ENCODE peak calls at places on chromosomes 16 and 17, in eight cellular contexts. A, Y, D, P, C, X, I and M are unnamed samples.
A peak's percentile ranks its signal among the peaks of the same experiment; 100 is the strongest.

GRCh38 chr16:83118365-83118764 is 491.6 kb downstream of the CDH13 start:
- DNase-seq in A (peak; percentile 22), C (no peak), X (no peak), D (no peak), P (peak; percentile 40), Y (no peak), I (no peak), M (no peak)

GRCh38 chr17:40452074-40452787 is 9.0 kb downstream of the IGFBP4 start:
- DNase-seq in X (no peak), P (peak; percentile 93), I (peak; percentile 27), Y (no peak), A (peak; percentile 95), C (no peak), D (no peak), M (no peak)

GRCh38 chr16:28304214-28304613 is 11.9 kb downstream of the SBK1 start:
- DNase-seq in D (no peak), A (peak; percentile 38), C (no peak), I (no peak), P (peak; percentile 69), Y (no peak), X (no peak), M (no peak)

GRCh38 chr16:88420496-88420895 is 32.6 kb upstream of the ZFPM1 start:
- DNase-seq in X (no peak), Y (no peak), D (no peak), A (no peak), C (no peak), P (no peak), I (no peak), M (no peak)

GRCh38 chr17:8799001-8799850 is at the start of gene MFSD6L:
- DNase-seq in C (no peak), P (peak; percentile 45), A (peak; percentile 9), I (no peak), X (no peak), Y (peak; percentile 23), D (no peak), M (peak; percentile 55)

GRCh38 chr17:76726766-76727718 is at the start of gene METTL23:
- DNase-seq in P (peak; percentile 83), X (peak; percentile 91), C (no peak), D (peak; percentile 42), I (peak; percentile 54), Y (peak; percentile 94), A (peak; percentile 75), M (peak; percentile 78)

GRCh38 chr16:87412371-87412995 is 20.3 kb downstream of the MAP1LC3B start:
- DNase-seq in I (no peak), D (no peak), X (no peak), P (no peak), A (no peak), C (no peak), Y (no peak), M (no peak)

GRCh38 chr17:44977065-44977464 is 9.0 kb upstream of the C1QL1 start:
- DNase-seq in D (no peak), P (no peak), C (no peak), Y (no peak), X (no peak), A (no peak), I (no peak), M (no peak)

GRCh38 chr16:58854392-58854791 is 120.3 kb upstream of the GOT2 start:
- DNase-seq in D (no peak), P (no peak), I (no peak), A (no peak), C (no peak), X (no peak), Y (no peak), M (no peak)

GRCh38 chr17:74473294-74473693 is 6.9 kb downstream of the CD300A start:
- DNase-seq in P (no peak), A (no peak), X (no peak), C (no peak), D (no peak), I (no peak), Y (no peak), M (no peak)

GRCh38 chr16:8885674-8886592 is 3.8 kb downstream of the LITAFD start:
- DNase-seq in Y (no peak), A (peak; percentile 56), C (no peak), I (peak; percentile 9), X (no peak), P (peak; percentile 37), D (no peak), M (no peak)

GRCh38 chr16:86086471-86086870 is 187.5 kb downstream of the IRF8 start:
- DNase-seq in C (no peak), A (no peak), P (no peak), D (no peak), I (no peak), Y (no peak), X (no peak), M (no peak)

GRCh38 chr16:24977673-24978065 is 37.5 kb downstream of the ARHGAP17 start:
- DNase-seq in X (no peak), Y (no peak), I (no peak), P (peak; percentile 83), D (no peak), A (peak; percentile 83), C (no peak), M (no peak)

GRCh38 chr17:73165616-73166404 is 1.0 kb downstream of the SSTR2 start:
- DNase-seq in Y (no peak), C (no peak), D (no peak), P (no peak), I (no peak), X (no peak), A (peak; percentile 3), M (no peak)

GRCh38 chr16:66372078-66372897 is 5.8 kb downstream of the CDH5 start:
- DNase-seq in A (no peak), Y (no peak), P (no peak), D (no peak), X (no peak), C (no peak), I (no peak), M (no peak)

GRCh38 chr16:58492066-58492465 is 7.9 kb upstream of the NDRG4 start:
- DNase-seq in C (no peak), P (no peak), X (no peak), A (no peak), I (peak; percentile 84), Y (no peak), D (no peak), M (no peak)

GRCh38 chr16:13426279-13426678 is 493.7 kb upstream of the ERCC4 start:
- DNase-seq in I (no peak), P (no peak), Y (no peak), C (no peak), X (no peak), A (no peak), D (peak; percentile 67), M (no peak)

GRCh38 chr16:1645914-1646525 is 32.1 kb upstream of the JPT2 start:
- DNase-seq in Y (no peak), I (no peak), A (peak; percentile 64), X (peak; percentile 9), C (no peak), P (no peak), D (peak; percentile 31), M (no peak)

GRCh38 chr17:41976142-41976768 is 9.7 kb downstream of the CNP start:
- DNase-seq in I (no peak), Y (no peak), C (no peak), D (no peak), X (no peak), A (no peak), P (no peak), M (no peak)

GRCh38 chr17:40617678-40618240 is 29.9 kb downstream of the SMARCE1 start:
- DNase-seq in X (no peak), Y (no peak), C (no peak), P (no peak), I (no peak), D (no peak), A (no peak), M (no peak)

GRCh38 chr16:483351-484075 is 44.0 kb upstream of the CAPN15 start:
- DNase-seq in A (peak; percentile 51), I (no peak), D (no peak), P (peak; percentile 21), X (no peak), Y (no peak), C (peak; percentile 45), M (no peak)

GRCh38 chr16:726438-727290 is at the start of the genes CCDC78 and HAGHL:
- DNase-seq in A (peak; percentile 49), D (no peak), X (peak; percentile 48), C (peak; percentile 68), I (peak; percentile 44), P (peak; percentile 56), Y (peak; percentile 78), M (no peak)

GRCh38 chr17:73232587-73233373 is 28.9 kb downstream of the CPSF4L start:
- DNase-seq in I (no peak), Y (peak; percentile 11), C (no peak), D (no peak), A (peak; percentile 41), P (peak; percentile 41), X (peak; percentile 23), M (peak; percentile 67)

GRCh38 chr17:44266402-44267164 is 1.4 kb downstream of the SLC4A1 start:
- DNase-seq in D (no peak), A (no peak), X (no peak), P (no peak), I (no peak), Y (no peak), C (no peak), M (no peak)

GRCh38 chr16:15970743-15971434 is 21.5 kb downstream of the ABCC1 start:
- DNase-seq in A (peak; percentile 35), P (no peak), D (no peak), I (no peak), C (no peak), X (no peak), Y (no peak), M (no peak)

GRCh38 chr17:28326114-28326513 is 7.1 kb downstream of the TMEM97 start:
- DNase-seq in D (no peak), I (no peak), C (no peak), X (no peak), P (no peak), Y (no peak), A (no peak), M (no peak)

GRCh38 chr17:50283246-50283645 is 9.0 kb downstream of the TMEM92 start:
- DNase-seq in Y (no peak), X (no peak), I (no peak), C (no peak), A (no peak), P (no peak), D (no peak), M (no peak)

GRCh38 chr17:27471321-27472269 is 15.3 kb downstream of the KSR1 start:
- DNase-seq in A (peak; percentile 31), D (no peak), I (no peak), C (no peak), P (no peak), X (peak; percentile 53), Y (peak; percentile 31), M (no peak)

GRCh38 chr17:17363638-17364337 is 60.6 kb downstream of the NT5M start:
- DNase-seq in Y (no peak), A (no peak), P (no peak), I (peak; percentile 48), C (no peak), X (no peak), D (no peak), M (peak; percentile 51)

GRCh38 chr17:73393381-73393780 is 81.6 kb upstream of the CDC42EP4 start:
- DNase-seq in X (no peak), D (no peak), Y (no peak), A (no peak), P (no peak), C (no peak), I (no peak), M (no peak)

GRCh38 chr17:41666336-41666680 is 22.4 kb upstream of the EIF1 start:
- DNase-seq in Y (no peak), I (peak; percentile 87), P (peak; percentile 58), C (no peak), X (peak; percentile 51), A (peak; percentile 76), D (no peak), M (peak; percentile 82)

GRCh38 chr17:17269926-17270773 is 10.9 kb downstream of the COPS3 start:
- DNase-seq in C (no peak), I (no peak), X (peak; percentile 15), Y (no peak), A (no peak), D (no peak), P (no peak), M (no peak)

GRCh38 chr17:46159686-46160085 is 33.5 kb downstream of the KANSL1 start:
- DNase-seq in A (peak; percentile 86), I (no peak), X (no peak), C (no peak), D (no peak), P (peak; percentile 72), Y (no peak), M (no peak)

GRCh38 chr16:53090591-53091507 is 36.1 kb downstream of the CHD9 start:
- DNase-seq in Y (no peak), I (peak; percentile 99), P (peak; percentile 100), X (no peak), C (peak; percentile 78), A (peak; percentile 93), D (peak; percentile 37), M (no peak)